ENCODE peak calls at places on chromosomes 3 and 15, in eight cellular contexts. One of them, this sample, is unnamed.
A peak's percentile ranks its signal among the peaks of the same experiment; 100 is the strongest.

GRCh38 chr3:41164776-41165175 is 34.5 kb upstream of the CTNNB1 start:
- DNase-seq in bronchial epithelial cell: no peak
- DNase-seq in esophagus muscularis mucosa: no peak
- DNase-seq in cardiac muscle cell: no peak
- DNase-seq in CD8-positive, alpha-beta T cell: no peak
- DNase-seq in GM20000: no peak
- DNase-seq in PC-9: no peak
- DNase-seq in IMR-90: no peak
- DNase-seq in this sample: no peak

GRCh38 chr3:159246385-159246784 is 444.5 kb downstream of the MFSD1 start:
- DNase-seq in bronchial epithelial cell: no peak
- DNase-seq in esophagus muscularis mucosa: no peak
- DNase-seq in cardiac muscle cell: no peak
- DNase-seq in CD8-positive, alpha-beta T cell: no peak
- DNase-seq in GM20000: no peak
- DNase-seq in PC-9: no peak
- DNase-seq in IMR-90: no peak
- DNase-seq in this sample: no peak

GRCh38 chr15:99131441-99132023 is 26.7 kb downstream of the SYNM start:
- DNase-seq in bronchial epithelial cell: no peak
- DNase-seq in esophagus muscularis mucosa: no peak
- DNase-seq in cardiac muscle cell: no peak
- DNase-seq in CD8-positive, alpha-beta T cell: no peak
- DNase-seq in GM20000: no peak
- DNase-seq in PC-9: no peak
- DNase-seq in IMR-90: no peak
- DNase-seq in this sample: no peak

GRCh38 chr15:27623149-27623548 is 476.0 kb downstream of the OCA2 start:
- DNase-seq in bronchial epithelial cell: no peak
- DNase-seq in esophagus muscularis mucosa: no peak
- DNase-seq in cardiac muscle cell: no peak
- DNase-seq in CD8-positive, alpha-beta T cell: no peak
- DNase-seq in GM20000: no peak
- DNase-seq in PC-9: no peak
- DNase-seq in IMR-90: no peak
- DNase-seq in this sample: no peak

GRCh38 chr3:40366203-40367162 is 20.5 kb upstream of the ENTPD3 start:
- DNase-seq in bronchial epithelial cell: peak; percentile 94
- DNase-seq in esophagus muscularis mucosa: no peak
- DNase-seq in cardiac muscle cell: no peak
- DNase-seq in CD8-positive, alpha-beta T cell: no peak
- DNase-seq in GM20000: no peak
- DNase-seq in PC-9: no peak
- DNase-seq in IMR-90: peak; percentile 3
- DNase-seq in this sample: no peak

GRCh38 chr15:82804575-82804949 is 1.3 kb downstream of the FSD2 start:
- DNase-seq in bronchial epithelial cell: peak; percentile 92
- DNase-seq in esophagus muscularis mucosa: no peak
- DNase-seq in cardiac muscle cell: peak; percentile 77
- DNase-seq in CD8-positive, alpha-beta T cell: no peak
- DNase-seq in GM20000: no peak
- DNase-seq in PC-9: no peak
- DNase-seq in IMR-90: no peak
- DNase-seq in this sample: no peak

GRCh38 chr3:121855555-121855954 is 20.5 kb downstream of the EAF2 start:
- DNase-seq in bronchial epithelial cell: peak; percentile 72
- DNase-seq in esophagus muscularis mucosa: no peak
- DNase-seq in cardiac muscle cell: peak; percentile 5
- DNase-seq in CD8-positive, alpha-beta T cell: no peak
- DNase-seq in GM20000: no peak
- DNase-seq in PC-9: no peak
- DNase-seq in IMR-90: no peak
- DNase-seq in this sample: peak; percentile 36

GRCh38 chr3:48997102-48997637 is 7.1 kb downstream of the P4HTM start:
- DNase-seq in bronchial epithelial cell: no peak
- DNase-seq in esophagus muscularis mucosa: no peak
- DNase-seq in cardiac muscle cell: no peak
- DNase-seq in CD8-positive, alpha-beta T cell: no peak
- DNase-seq in GM20000: no peak
- DNase-seq in PC-9: no peak
- DNase-seq in IMR-90: no peak
- DNase-seq in this sample: no peak

GRCh38 chr15:67836477-67836876 is 3.4 kb downstream of the RNU6-1 start:
- DNase-seq in bronchial epithelial cell: peak; percentile 38
- DNase-seq in esophagus muscularis mucosa: no peak
- DNase-seq in cardiac muscle cell: peak; percentile 61
- DNase-seq in CD8-positive, alpha-beta T cell: peak; percentile 63
- DNase-seq in GM20000: peak; percentile 69
- DNase-seq in PC-9: no peak
- DNase-seq in IMR-90: peak; percentile 33
- DNase-seq in this sample: no peak

DNA sequence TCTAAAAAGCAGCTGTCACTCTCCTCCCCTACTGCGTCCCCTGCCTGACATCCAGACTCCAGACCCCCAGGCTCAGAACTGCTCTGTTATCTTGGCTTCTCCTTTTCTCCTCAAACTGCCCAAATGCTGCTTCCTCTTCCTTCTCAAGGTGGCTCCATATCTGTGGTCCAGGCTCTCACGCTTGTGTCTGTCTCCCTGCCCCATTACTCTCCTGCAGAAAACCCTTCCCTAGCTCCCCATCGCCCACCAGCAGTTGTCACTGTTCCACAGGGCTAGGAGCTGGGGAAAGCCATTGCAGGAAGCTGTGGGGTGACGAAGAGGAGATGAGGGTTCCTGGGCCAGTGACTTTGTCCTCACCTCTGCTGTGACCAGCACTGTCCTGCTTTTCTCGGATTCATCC is 30.7 kb upstream of the CGNL1 start:
- DNase-seq in bronchial epithelial cell: no peak
- DNase-seq in esophagus muscularis mucosa: no peak
- DNase-seq in cardiac muscle cell: peak; percentile 68
- DNase-seq in CD8-positive, alpha-beta T cell: no peak
- DNase-seq in GM20000: no peak
- DNase-seq in PC-9: no peak
- DNase-seq in IMR-90: no peak
- DNase-seq in this sample: peak; percentile 42
- TF ChIP-seq CTCF in bronchial epithelial cell: no peak
- TF ChIP-seq CTCF in esophagus muscularis mucosa: no peak
- TF ChIP-seq CTCF in cardiac muscle cell: peak; percentile 45
- TF ChIP-seq CTCF in CD8-positive, alpha-beta T cell: no peak
- TF ChIP-seq CTCF in GM20000: no peak
- TF ChIP-seq CTCF in PC-9: no peak
- TF ChIP-seq CTCF in IMR-90: peak; percentile 18
- TF ChIP-seq CTCF in this sample: no peak

GRCh38 chr3:47420044-47420430 is 39.2 kb downstream of the PTPN23 start:
- DNase-seq in bronchial epithelial cell: no peak
- DNase-seq in esophagus muscularis mucosa: no peak
- DNase-seq in cardiac muscle cell: no peak
- DNase-seq in CD8-positive, alpha-beta T cell: no peak
- DNase-seq in GM20000: no peak
- DNase-seq in PC-9: no peak
- DNase-seq in IMR-90: no peak
- DNase-seq in this sample: no peak

GRCh38 chr3:47420511-47421484 is 40.0 kb downstream of the PTPN23 start:
- DNase-seq in bronchial epithelial cell: peak; percentile 75
- DNase-seq in esophagus muscularis mucosa: peak; percentile 96
- DNase-seq in cardiac muscle cell: peak; percentile 87
- DNase-seq in CD8-positive, alpha-beta T cell: peak; percentile 92
- DNase-seq in GM20000: peak; percentile 95
- DNase-seq in PC-9: peak; percentile 84
- DNase-seq in IMR-90: peak; percentile 83
- DNase-seq in this sample: peak; percentile 92

GRCh38 chr3:47419083-47420043 is 38.5 kb downstream of the PTPN23 start:
- DNase-seq in bronchial epithelial cell: no peak
- DNase-seq in esophagus muscularis mucosa: no peak
- DNase-seq in cardiac muscle cell: no peak
- DNase-seq in CD8-positive, alpha-beta T cell: no peak
- DNase-seq in GM20000: no peak
- DNase-seq in PC-9: no peak
- DNase-seq in IMR-90: no peak
- DNase-seq in this sample: no peak

GRCh38 chr3:47416041-47416440 is 35.2 kb downstream of the PTPN23 start:
- DNase-seq in bronchial epithelial cell: no peak
- DNase-seq in esophagus muscularis mucosa: no peak
- DNase-seq in cardiac muscle cell: no peak
- DNase-seq in CD8-positive, alpha-beta T cell: no peak
- DNase-seq in GM20000: no peak
- DNase-seq in PC-9: no peak
- DNase-seq in IMR-90: no peak
- DNase-seq in this sample: no peak

GRCh38 chr3:47418167-47419082 is 37.6 kb downstream of the PTPN23 start:
- DNase-seq in bronchial epithelial cell: no peak
- DNase-seq in esophagus muscularis mucosa: no peak
- DNase-seq in cardiac muscle cell: no peak
- DNase-seq in CD8-positive, alpha-beta T cell: no peak
- DNase-seq in GM20000: no peak
- DNase-seq in PC-9: no peak
- DNase-seq in IMR-90: no peak
- DNase-seq in this sample: peak; percentile 33
- TF ChIP-seq CTCF in bronchial epithelial cell: no peak
- TF ChIP-seq CTCF in esophagus muscularis mucosa: no peak
- TF ChIP-seq CTCF in cardiac muscle cell: no peak
- TF ChIP-seq CTCF in CD8-positive, alpha-beta T cell: no peak
- TF ChIP-seq CTCF in GM20000: no peak
- TF ChIP-seq CTCF in PC-9: no peak
- TF ChIP-seq CTCF in IMR-90: no peak
- TF ChIP-seq CTCF in this sample: no peak

GRCh38 chr15:34314491-34314890 is 23.1 kb downstream of the SLC12A6 start:
- DNase-seq in bronchial epithelial cell: no peak
- DNase-seq in esophagus muscularis mucosa: no peak
- DNase-seq in cardiac muscle cell: no peak
- DNase-seq in CD8-positive, alpha-beta T cell: no peak
- DNase-seq in GM20000: no peak
- DNase-seq in PC-9: no peak
- DNase-seq in IMR-90: peak; percentile 42
- DNase-seq in this sample: no peak

GRCh38 chr15:34323217-34323616 is 14.4 kb downstream of the SLC12A6 start:
- DNase-seq in bronchial epithelial cell: no peak
- DNase-seq in esophagus muscularis mucosa: no peak
- DNase-seq in cardiac muscle cell: no peak
- DNase-seq in CD8-positive, alpha-beta T cell: no peak
- DNase-seq in GM20000: no peak
- DNase-seq in PC-9: no peak
- DNase-seq in IMR-90: no peak
- DNase-seq in this sample: no peak

GRCh38 chr15:34318277-34319079 is 19.1 kb downstream of the SLC12A6 start:
- DNase-seq in bronchial epithelial cell: peak; percentile 88
- DNase-seq in esophagus muscularis mucosa: no peak
- DNase-seq in cardiac muscle cell: peak; percentile 77
- DNase-seq in CD8-positive, alpha-beta T cell: no peak
- DNase-seq in GM20000: peak; percentile 35
- DNase-seq in PC-9: peak; percentile 58
- DNase-seq in IMR-90: peak; percentile 68
- DNase-seq in this sample: peak; percentile 12
- TF ChIP-seq CTCF in bronchial epithelial cell: no peak
- TF ChIP-seq CTCF in esophagus muscularis mucosa: no peak
- TF ChIP-seq CTCF in cardiac muscle cell: no peak
- TF ChIP-seq CTCF in CD8-positive, alpha-beta T cell: no peak
- TF ChIP-seq CTCF in GM20000: no peak
- TF ChIP-seq CTCF in PC-9: no peak
- TF ChIP-seq CTCF in IMR-90: no peak
- TF ChIP-seq CTCF in this sample: no peak

GRCh38 chr3:136949708-136950107 is 8.1 kb upstream of the IL20RB start:
- DNase-seq in bronchial epithelial cell: no peak
- DNase-seq in esophagus muscularis mucosa: no peak
- DNase-seq in cardiac muscle cell: no peak
- DNase-seq in CD8-positive, alpha-beta T cell: no peak
- DNase-seq in GM20000: no peak
- DNase-seq in PC-9: no peak
- DNase-seq in IMR-90: no peak
- DNase-seq in this sample: no peak
- TF ChIP-seq CTCF in bronchial epithelial cell: no peak
- TF ChIP-seq CTCF in esophagus muscularis mucosa: no peak
- TF ChIP-seq CTCF in cardiac muscle cell: no peak
- TF ChIP-seq CTCF in CD8-positive, alpha-beta T cell: no peak
- TF ChIP-seq CTCF in GM20000: no peak
- TF ChIP-seq CTCF in PC-9: peak; percentile 53
- TF ChIP-seq CTCF in IMR-90: peak; percentile 36
- TF ChIP-seq CTCF in this sample: peak; percentile 27

GRCh38 chr3:183817639-183818038 is 7.7 kb downstream of the MAP6D1 start:
- DNase-seq in bronchial epithelial cell: no peak
- DNase-seq in esophagus muscularis mucosa: no peak
- DNase-seq in cardiac muscle cell: no peak
- DNase-seq in CD8-positive, alpha-beta T cell: no peak
- DNase-seq in GM20000: no peak
- DNase-seq in PC-9: no peak
- DNase-seq in IMR-90: no peak
- DNase-seq in this sample: no peak
- TF ChIP-seq CTCF in bronchial epithelial cell: no peak
- TF ChIP-seq CTCF in esophagus muscularis mucosa: no peak
- TF ChIP-seq CTCF in cardiac muscle cell: no peak
- TF ChIP-seq CTCF in CD8-positive, alpha-beta T cell: no peak
- TF ChIP-seq CTCF in GM20000: no peak
- TF ChIP-seq CTCF in PC-9: no peak
- TF ChIP-seq CTCF in IMR-90: no peak
- TF ChIP-seq CTCF in this sample: no peak

GRCh38 chr3:195558602-195559001 is 15.5 kb upstream of the PPP1R2 start:
- DNase-seq in bronchial epithelial cell: peak; percentile 72
- DNase-seq in esophagus muscularis mucosa: no peak
- DNase-seq in cardiac muscle cell: peak; percentile 63
- DNase-seq in CD8-positive, alpha-beta T cell: peak; percentile 34
- DNase-seq in GM20000: peak; percentile 44
- DNase-seq in PC-9: peak; percentile 51
- DNase-seq in IMR-90: peak; percentile 21
- DNase-seq in this sample: peak; percentile 78
- TF ChIP-seq CTCF in bronchial epithelial cell: peak; percentile 60
- TF ChIP-seq CTCF in esophagus muscularis mucosa: no peak
- TF ChIP-seq CTCF in cardiac muscle cell: peak; percentile 48
- TF ChIP-seq CTCF in CD8-positive, alpha-beta T cell: peak; percentile 61
- TF ChIP-seq CTCF in GM20000: peak; percentile 41
- TF ChIP-seq CTCF in PC-9: peak; percentile 74
- TF ChIP-seq CTCF in IMR-90: peak; percentile 33
- TF ChIP-seq CTCF in this sample: peak; percentile 71

GRCh38 chr3:24428470-24428869 is 66.2 kb downstream of the THRB start:
- DNase-seq in bronchial epithelial cell: no peak
- DNase-seq in esophagus muscularis mucosa: no peak
- DNase-seq in cardiac muscle cell: no peak
- DNase-seq in CD8-positive, alpha-beta T cell: no peak
- DNase-seq in GM20000: no peak
- DNase-seq in PC-9: no peak
- DNase-seq in IMR-90: no peak
- DNase-seq in this sample: no peak
- TF ChIP-seq CTCF in bronchial epithelial cell: no peak
- TF ChIP-seq CTCF in esophagus muscularis mucosa: no peak
- TF ChIP-seq CTCF in cardiac muscle cell: no peak
- TF ChIP-seq CTCF in CD8-positive, alpha-beta T cell: no peak
- TF ChIP-seq CTCF in GM20000: no peak
- TF ChIP-seq CTCF in PC-9: no peak
- TF ChIP-seq CTCF in IMR-90: no peak
- TF ChIP-seq CTCF in this sample: no peak

DNA sequence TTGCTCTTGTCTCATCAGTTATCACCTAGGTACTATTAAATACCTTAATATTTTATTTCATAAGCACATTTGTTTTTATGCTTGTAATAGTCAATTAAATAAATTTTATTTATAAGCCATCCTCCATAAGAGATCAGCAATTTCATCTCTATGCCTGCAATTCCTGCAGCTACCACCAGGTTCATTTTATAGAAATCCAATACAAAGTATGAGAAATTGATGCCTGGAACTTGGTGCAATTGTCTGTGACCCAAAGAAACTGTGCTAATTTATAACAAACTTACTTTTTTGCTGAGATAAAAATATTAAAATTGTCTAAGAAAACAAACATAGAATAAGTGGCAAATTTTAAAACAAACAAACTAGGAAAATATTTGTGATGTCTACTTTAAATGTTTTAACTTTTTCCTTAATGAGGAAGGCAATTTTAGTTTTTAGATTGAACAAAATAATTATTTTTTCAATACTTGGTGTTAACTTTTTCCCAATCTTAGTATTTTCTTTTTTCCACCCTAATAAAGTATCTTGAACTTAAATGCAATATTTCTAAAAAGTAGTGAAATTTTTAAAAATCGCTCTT is 1026.6 kb downstream of the ROBO1 start:
- DNase-seq in bronchial epithelial cell: no peak
- DNase-seq in esophagus muscularis mucosa: no peak
- DNase-seq in cardiac muscle cell: no peak
- DNase-seq in CD8-positive, alpha-beta T cell: no peak
- DNase-seq in GM20000: no peak
- DNase-seq in PC-9: no peak
- DNase-seq in IMR-90: no peak
- DNase-seq in this sample: no peak
- TF ChIP-seq CTCF in bronchial epithelial cell: no peak
- TF ChIP-seq CTCF in esophagus muscularis mucosa: no peak
- TF ChIP-seq CTCF in cardiac muscle cell: peak; percentile 51
- TF ChIP-seq CTCF in CD8-positive, alpha-beta T cell: peak; percentile 34
- TF ChIP-seq CTCF in GM20000: peak; percentile 14
- TF ChIP-seq CTCF in PC-9: peak; percentile 78
- TF ChIP-seq CTCF in IMR-90: peak; percentile 16
- TF ChIP-seq CTCF in this sample: peak; percentile 40

This sample was measured in Calu3.